ENCODE peak calls at places on chromosome 22, in eight cellular contexts. E, U, R, Y, H, W, L and D are unnamed samples.

GRCh38 chr22:49935561-49935960 is 17.1 kb downstream of the CRELD2 start:
- DNase-seq in Y (no peak), L (no peak), E (no peak), U (no peak), R (no peak), H (no peak), W (no peak), D (no peak)

GRCh38 chr22:30004689-30005088 is 75.6 kb upstream of the HORMAD2 start:
- DNase-seq in L (no peak), W (no peak), U (no peak), Y (peak), R (no peak), E (no peak), H (no peak), D (no peak)

GRCh38 chr22:22171357-22172218 is 73.0 kb upstream of the VPREB1 start:
- DNase-seq in Y (peak), R (peak), L (peak), E (no peak), W (no peak), U (no peak), H (no peak), D (no peak)

GRCh38 chr22:50577987-50578775 is at the start of gene CPT1B:
- DNase-seq in H (peak), W (no peak), R (no peak), E (no peak), Y (peak), U (peak), L (peak), D (no peak)

GRCh38 chr22:21568207-21569075 is 927 bp downstream of the UBE2L3 start:
- DNase-seq in W (no peak), L (peak), R (no peak), E (no peak), U (peak), H (peak), Y (peak), D (no peak)

GRCh38 chr22:21612858-21613257 is 17.0 kb downstream of the YDJC start:
- DNase-seq in L (no peak), H (no peak), Y (no peak), E (no peak), R (no peak), W (no peak), U (no peak), D (no peak)

GRCh38 chr22:35313311-35314121 is 13.8 kb downstream of the TOM1 start:
- DNase-seq in U (peak), L (peak), R (peak), E (no peak), W (peak), Y (peak), H (peak), D (peak)

GRCh38 chr22:42430486-42431125 is 1.6 kb downstream of the NFAM1 start:
- DNase-seq in Y (no peak), W (no peak), E (no peak), U (no peak), L (no peak), R (no peak), H (no peak), D (no peak)

GRCh38 chr22:35783943-35784614 is 66.4 kb downstream of the APOL5 start:
- DNase-seq in L (no peak), E (no peak), H (no peak), U (no peak), Y (peak), W (no peak), R (peak), D (peak)

GRCh38 chr22:38240734-38241252 is 32.0 kb downstream of the TMEM184B start:
- DNase-seq in Y (peak), E (no peak), W (peak), R (peak), H (no peak), L (peak), U (no peak), D (peak)

GRCh38 chr22:42676059-42676607 is 26.9 kb upstream of the CYB5R3 start:
- DNase-seq in L (no peak), H (no peak), R (no peak), W (no peak), E (no peak), Y (peak), U (no peak), D (peak)

GRCh38 chr22:20319041-20319744 is 667 bp downstream of the DGCR6L start:
- DNase-seq in R (no peak), W (no peak), H (no peak), U (no peak), L (no peak), Y (no peak), E (no peak), D (no peak)

GRCh38 chr22:36419177-36419911 is 31.6 kb upstream of the MYH9 start:
- DNase-seq in Y (peak), L (peak), W (no peak), R (no peak), H (peak), E (no peak), U (peak), D (no peak)

GRCh38 chr22:43277987-43278601 is 65.1 kb downstream of the SCUBE1 start:
- DNase-seq in E (no peak), R (no peak), L (no peak), Y (no peak), H (no peak), W (no peak), U (no peak), D (no peak)

GRCh38 chr22:25754527-25755202 is 12.7 kb downstream of the MYO18B start:
- DNase-seq in U (peak), Y (peak), R (no peak), W (peak), L (peak), E (no peak), H (peak), D (no peak)

GRCh38 chr22:41936894-41937169 is 10.1 kb downstream of the CENPM start:
- DNase-seq in L (no peak), Y (no peak), H (no peak), R (no peak), W (no peak), U (no peak), E (no peak), D (no peak)

GRCh38 chr22:20079745-20080444 is at the start of gene DGCR8:
- DNase-seq in E (peak), L (peak), Y (peak), U (peak), W (peak), R (peak), H (peak), D (peak)

GRCh38 chr22:37244114-37244921 is at the start of gene RAC2:
- DNase-seq in R (no peak), U (peak), H (peak), W (no peak), E (peak), Y (peak), L (peak), D (no peak)

GRCh38 chr22:23834830-23835772 is 3.7 kb downstream of the DERL3 start:
- DNase-seq in Y (no peak), R (no peak), W (no peak), E (no peak), U (peak), L (no peak), H (peak), D (no peak)

GRCh38 chr22:49777569-49778250 is 50.0 kb downstream of the BRD1 start:
- DNase-seq in Y (no peak), H (peak), R (no peak), L (no peak), W (no peak), U (no peak), E (no peak), D (no peak)

GRCh38 chr22:43078522-43078921 is 10.7 kb downstream of the TTLL1 start:
- DNase-seq in E (no peak), L (no peak), W (no peak), R (no peak), H (no peak), U (no peak), Y (no peak), D (no peak)

GRCh38 chr22:48574776-48575566 is 1252.7 kb downstream of the BRD1 start:
- DNase-seq in Y (peak), E (no peak), W (no peak), U (no peak), L (peak), R (peak), H (no peak), D (no peak)
- H3K4me3 ChIP-seq in Y (no peak), E (no peak), W (no peak), U (no peak), L (no peak), R (peak), H (no peak), D (no peak)

DNA sequence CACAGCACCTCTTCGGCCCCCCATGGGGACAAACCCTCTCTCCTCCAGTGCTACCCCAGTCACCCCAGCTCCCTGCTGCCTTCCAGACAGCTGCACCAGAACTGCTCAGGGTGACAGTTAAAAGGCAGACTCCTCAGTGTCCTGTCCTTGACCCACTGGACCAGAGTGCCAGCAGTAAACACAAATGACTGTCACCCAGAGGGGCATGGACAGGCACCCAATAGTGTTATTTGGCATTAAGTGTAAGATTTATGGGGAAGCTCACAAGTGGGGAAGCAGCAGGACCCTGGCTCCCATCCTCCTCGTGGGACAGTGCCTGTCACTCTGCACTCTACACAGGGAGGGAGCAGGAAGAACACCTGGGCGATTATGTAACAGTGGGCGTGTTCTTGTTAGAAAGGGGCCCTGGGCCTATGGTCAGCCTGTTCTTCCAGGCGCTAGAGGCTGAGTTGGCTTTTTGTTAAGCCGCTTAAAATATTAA is 5.0 kb downstream of the RPS19BP1 start:
- DNase-seq in H (no peak), Y (no peak), U (no peak), E (no peak), W (no peak), R (no peak), L (peak), D (no peak)
- H3K4me3 ChIP-seq in H (no peak), Y (no peak), U (no peak), E (no peak), W (no peak), R (no peak), L (no peak), D (no peak)

DNA sequence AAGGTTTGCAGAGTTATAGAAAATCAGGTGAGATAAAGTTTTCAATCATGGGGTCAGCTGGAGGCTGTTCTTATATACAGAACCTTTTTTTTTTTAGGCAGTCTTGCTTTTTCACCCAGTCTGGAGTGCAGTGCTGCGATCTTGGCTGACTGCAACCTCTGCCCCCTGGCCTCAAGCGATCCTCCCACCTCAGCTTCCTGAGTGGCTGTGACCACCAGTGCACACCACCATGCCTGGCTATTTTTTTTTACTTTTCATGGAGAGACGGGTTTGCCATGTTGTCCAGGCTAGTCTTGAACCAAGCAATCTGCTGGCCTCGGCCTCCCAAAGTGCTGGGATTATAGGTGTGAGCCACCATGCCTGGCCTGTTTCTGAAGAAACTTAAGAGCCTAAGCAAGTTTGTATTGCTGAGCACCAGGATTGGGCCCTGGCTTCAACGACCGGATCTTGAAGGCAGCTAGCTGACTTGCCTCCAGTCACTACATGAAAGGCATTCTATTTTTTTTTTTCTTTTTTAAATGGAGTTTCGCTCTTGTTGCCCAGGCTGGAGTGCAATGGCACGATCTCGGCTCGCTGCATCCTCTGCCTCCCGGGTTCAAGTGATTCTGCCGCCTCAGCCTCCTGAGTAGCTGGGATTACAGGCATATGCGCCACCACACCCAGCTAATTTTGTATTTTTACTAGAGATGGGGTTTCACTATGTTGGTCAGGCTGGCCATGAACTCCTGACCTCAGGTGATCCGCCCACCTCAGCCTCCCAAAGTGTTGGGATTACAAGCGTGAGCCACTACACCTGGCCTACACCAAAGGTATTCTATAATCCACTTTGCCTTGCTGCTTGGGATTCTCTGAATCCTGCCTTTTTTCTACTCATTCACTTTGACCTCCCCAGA is 7.6 kb downstream of the XBP1 start:
- DNase-seq in E (no peak), Y (no peak), L (no peak), W (no peak), U (no peak), R (no peak), H (no peak), D (no peak)
- H3K4me3 ChIP-seq in E (peak), Y (no peak), L (no peak), W (no peak), U (no peak), R (no peak), H (no peak), D (no peak)

GRCh38 chr22:32426881-32427280 is 14.8 kb upstream of the RTCB start:
- DNase-seq in W (no peak), R (no peak), U (no peak), Y (no peak), L (no peak), E (no peak), H (no peak), D (no peak)

GRCh38 chr22:32417906-32418305 is 5.9 kb upstream of the RTCB start:
- DNase-seq in E (no peak), W (no peak), L (no peak), U (no peak), Y (no peak), R (no peak), H (no peak), D (no peak)

GRCh38 chr22:32421484-32421883 is 9.4 kb upstream of the RTCB start:
- DNase-seq in U (no peak), W (no peak), R (no peak), H (no peak), E (no peak), Y (no peak), L (no peak), D (no peak)

GRCh38 chr22:32422062-32422461 is 10.0 kb upstream of the RTCB start:
- DNase-seq in U (no peak), Y (no peak), R (no peak), E (no peak), H (no peak), W (no peak), L (no peak), D (no peak)

GRCh38 chr22:32423664-32424063 is 11.6 kb upstream of the RTCB start:
- DNase-seq in Y (no peak), R (no peak), H (no peak), W (no peak), E (no peak), U (no peak), L (no peak), D (no peak)
- H3K4me3 ChIP-seq in Y (no peak), R (no peak), H (no peak), W (no peak), E (no peak), U (no peak), L (no peak), D (no peak)

GRCh38 chr22:46063861-46064235 is 86.5 kb upstream of the PPARA start:
- DNase-seq in E (no peak), H (peak), L (no peak), R (no peak), W (no peak), Y (no peak), U (peak), D (no peak)
- H3K4me3 ChIP-seq in E (no peak), H (peak), L (no peak), R (no peak), W (peak), Y (peak), U (no peak), D (no peak)

DNA sequence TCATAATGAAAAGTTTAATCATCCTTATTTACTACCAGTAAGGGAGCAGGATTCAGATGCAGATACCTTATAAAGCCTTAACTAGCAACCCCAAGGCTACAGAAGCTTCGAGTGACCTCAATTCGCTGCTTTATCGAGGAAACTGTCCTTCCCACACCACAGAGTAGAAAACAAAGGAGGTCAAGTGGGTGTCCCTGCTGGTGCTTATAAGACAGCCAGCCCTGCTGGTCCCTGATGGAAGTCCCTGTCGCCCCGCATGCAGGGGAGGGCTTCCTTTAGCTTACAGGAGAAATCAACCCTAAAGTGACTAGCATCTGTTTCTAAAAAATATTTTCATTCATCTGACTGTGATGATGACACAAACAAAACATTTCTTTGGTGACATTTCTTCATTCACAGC is 7.3 kb downstream of the MN1 start:
- DNase-seq in U (no peak), H (no peak), R (no peak), Y (no peak), L (no peak), W (no peak), E (no peak), D (no peak)
- H3K4me3 ChIP-seq in U (peak), H (peak), R (no peak), Y (peak), L (no peak), W (peak), E (no peak), D (no peak)

DNA sequence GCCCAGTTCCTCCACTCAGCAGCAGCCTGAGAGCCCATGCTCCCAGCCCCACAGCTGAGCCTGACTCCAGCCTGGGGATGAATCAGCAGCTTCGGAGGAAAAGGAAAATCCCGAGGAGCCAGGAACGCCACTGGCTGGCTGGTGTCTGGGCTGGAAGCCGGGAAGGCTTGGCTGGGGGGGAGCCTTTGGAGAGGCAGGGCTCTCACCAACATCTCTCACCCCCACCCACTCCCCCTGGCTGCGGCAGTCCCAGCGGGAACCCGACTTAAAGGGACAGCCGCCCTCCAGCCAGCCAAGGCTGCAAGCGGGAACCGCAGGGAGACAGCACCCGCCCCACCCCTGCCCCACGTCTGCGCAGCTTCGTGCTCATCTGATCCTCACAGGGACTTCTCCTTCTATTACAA is 28.4 kb downstream of the KIAA0930 start:
- DNase-seq in L (peak), E (no peak), U (peak), H (peak), R (peak), Y (peak), W (peak), D (peak)
- H3K4me3 ChIP-seq in L (peak), E (no peak), U (peak), H (peak), R (peak), Y (peak), W (peak), D (peak)